ENCODE peak calls at places on chromosomes 4 and X, in nine cellular contexts. H is NCI-H1105; F is epithelial cell of prostate; G is activated CD4-positive, alpha-beta T cell treated with anti-CD3 and anti-CD28 coated beads for 36 hours; T is EL; A is activated CD8-positive, alpha-beta memory T cell treated with anti-CD3 and anti-CD28 coated beads, Interleukin-2, amount 10 ng/mL, durations not matched to agents 7 days and 5 days; V is stimulated activated CD8-positive, alpha-beta memory T cell treated with anti-CD3 and anti-CD28 coated beads, Interleukin-4, amount 100 ng/mL, for 24 hours; U is stimulated activated CD4-positive, alpha-beta T cell treated with anti-CD3 and anti-CD28 coated beads, Interleukin-2, amount 100 ng/mL, for 48 hours; E is caudate nucleus. B is an unnamed sample.

GRCh38 chrX:33194876-33195433 is 16.4 kb downstream of the DMD start:
- DNase-seq in T (no peak), F (no peak), U (no peak), V (no peak), A (no peak), E (no peak), G (no peak), H (no peak), B (no peak)

GRCh38 chr4:186190456-186191265 is 706 bp upstream of the CYP4V2 start:
- DNase-seq in F (no peak), U (peak; percentile 38), T (peak; percentile 50), A (peak; percentile 62), V (peak; percentile 31), H (peak; percentile 13), E (no peak), G (peak; percentile 62), B (no peak)

GRCh38 chrX:110156167-110156754 is 153.3 kb downstream of the TMEM164 start:
- DNase-seq in F (no peak), A (no peak), T (no peak), U (no peak), G (no peak), H (no peak), E (no peak), V (no peak), B (no peak)

GRCh38 chrX:114675365-114675764 is 91.5 kb downstream of the HTR2C start:
- DNase-seq in T (peak; percentile 32), U (no peak), H (no peak), A (no peak), E (no peak), F (no peak), G (no peak), V (no peak), B (no peak)

GRCh38 chr4:169229571-169230028 is 41.2 kb downstream of the SH3RF1 start:
- DNase-seq in U (no peak), F (peak; percentile 61), E (no peak), H (no peak), A (no peak), V (no peak), G (no peak), T (peak; percentile 92), B (no peak)

GRCh38 chr4:42262701-42263490 is 110.4 kb upstream of the BEND4 start:
- DNase-seq in T (no peak), U (no peak), G (no peak), E (no peak), A (no peak), V (no peak), F (no peak), H (no peak), B (no peak)

GRCh38 chr4:80070880-80071620 is 2.0 kb downstream of the ANTXR2 start:
- DNase-seq in T (no peak), H (no peak), G (no peak), E (no peak), A (no peak), V (no peak), U (no peak), F (no peak), B (no peak)

GRCh38 chrX:129961180-129962083 is 21.0 kb upstream of the BCORL1 start:
- DNase-seq in A (peak; percentile 88), H (peak; percentile 41), G (peak; percentile 85), U (peak; percentile 58), T (peak; percentile 48), V (peak; percentile 52), E (no peak), F (no peak), B (peak; percentile 12)

GRCh38 chrX:151701531-151701930 is 6.3 kb downstream of the PRRG3 start:
- DNase-seq in V (no peak), G (no peak), E (no peak), T (no peak), U (no peak), H (no peak), A (no peak), F (no peak), B (no peak)

GRCh38 chr4:907691-908437 is 24.3 kb downstream of the GAK start:
- DNase-seq in G (no peak), H (no peak), U (no peak), V (no peak), F (no peak), E (no peak), A (no peak), T (peak; percentile 10), B (no peak)

GRCh38 chr4:122346036-122346435 is 32.8 kb upstream of the ADAD1 start:
- DNase-seq in H (no peak), E (no peak), F (no peak), G (no peak), U (no peak), A (no peak), T (peak; percentile 7), V (no peak), B (no peak)

GRCh38 chr4:23878235-23878861 is 11.5 kb downstream of the PPARGC1A start:
- DNase-seq in H (no peak), T (no peak), G (no peak), F (no peak), U (no peak), E (no peak), V (no peak), A (no peak), B (no peak)

GRCh38 chrX:19625612-19626011 is 110.3 kb upstream of the MAP3K15 start:
- DNase-seq in T (no peak), G (peak; percentile 59), U (peak; percentile 25), V (peak; percentile 26), H (no peak), F (no peak), E (no peak), A (peak; percentile 79), B (no peak)

GRCh38 chr4:94814237-94814636 is 56.5 kb downstream of the BMPR1B start:
- DNase-seq in U (no peak), F (peak; percentile 16), H (no peak), T (no peak), V (no peak), A (no peak), E (no peak), G (no peak), B (no peak)

GRCh38 chr4:163071308-163071707 is 95.4 kb downstream of the NAF1 start:
- DNase-seq in A (no peak), E (no peak), G (no peak), F (no peak), H (no peak), V (no peak), T (peak; percentile 15), U (no peak), B (no peak)

GRCh38 chrX:18884916-18885315 is 99.0 kb downstream of the PHKA2 start:
- DNase-seq in T (no peak), F (no peak), V (no peak), A (no peak), H (no peak), U (no peak), G (no peak), E (no peak), B (no peak)

GRCh38 chrX:83508526-83509245 is 596 bp downstream of the POU3F4 start:
- DNase-seq in H (no peak), F (no peak), T (no peak), G (no peak), V (no peak), U (no peak), E (no peak), A (no peak), B (no peak)

GRCh38 chrX:13387656-13388421 is 68.0 kb upstream of the ATXN3L start:
- DNase-seq in E (no peak), V (no peak), U (no peak), H (no peak), A (peak; percentile 42), G (peak; percentile 14), F (no peak), T (peak; percentile 16), B (no peak)

GRCh38 chr4:65865489-65865888 is 195.2 kb upstream of the EPHA5 start:
- DNase-seq in T (peak; percentile 1), G (no peak), F (no peak), U (no peak), H (no peak), E (no peak), A (no peak), V (no peak), B (no peak)

GRCh38 chr4:4990857-4991540 is 28.3 kb downstream of the CYTL1 start:
- DNase-seq in T (peak; percentile 98), U (no peak), G (no peak), H (no peak), F (no peak), E (no peak), V (no peak), A (no peak), B (no peak)

GRCh38 chr4:74365761-74366160 is 816 bp downstream of the EREG start:
- DNase-seq in G (no peak), T (peak; percentile 12), H (peak; percentile 82), U (no peak), A (no peak), E (no peak), F (no peak), V (no peak), B (no peak)

GRCh38 chrX:45860450-45860849 is 659.8 kb upstream of the DIPK2B start:
- DNase-seq in T (no peak), G (peak; percentile 14), F (no peak), V (no peak), E (no peak), U (no peak), H (no peak), A (no peak), B (no peak)

GRCh38 chrX:54540289-54540688 is 10.3 kb downstream of the GNL3L start:
- DNase-seq in V (no peak), U (no peak), E (no peak), G (no peak), H (no peak), T (peak; percentile 74), F (no peak), A (no peak), B (no peak)

GRCh38 chr4:2354127-2354526 is 64.3 kb downstream of the ZFYVE28 start:
- DNase-seq in T (no peak), V (no peak), E (no peak), F (no peak), A (no peak), H (no peak), U (no peak), G (peak; percentile 31), B (no peak)

GRCh38 chrX:3815896-3816664 is 102.6 kb upstream of the PRKX start:
- DNase-seq in V (peak; percentile 30), A (peak; percentile 49), F (no peak), G (peak; percentile 54), H (peak; percentile 40), T (peak; percentile 41), U (peak; percentile 10), E (peak; percentile 0), B (no peak)

GRCh38 chr4:131288441-131288840 is 1860.7 kb upstream of the PCDH10 start:
- DNase-seq in A (no peak), E (no peak), H (no peak), V (no peak), G (no peak), T (no peak), U (no peak), F (no peak), B (no peak)

GRCh38 chrX:123175366-123176122 is 8.5 kb upstream of the GRIA3 start:
- DNase-seq in V (no peak), G (no peak), F (no peak), A (no peak), H (no peak), T (no peak), U (no peak), E (no peak), B (no peak)

GRCh38 chr4:24794111-24794860 is 1.1 kb upstream of the SOD3 start:
- DNase-seq in T (peak; percentile 79), V (no peak), G (no peak), E (no peak), F (no peak), U (no peak), H (no peak), A (no peak), B (no peak)

GRCh38 chr4:44086753-44087152 is 361.9 kb downstream of the KCTD8 start:
- DNase-seq in U (no peak), T (no peak), V (no peak), E (no peak), F (no peak), G (no peak), H (no peak), A (no peak), B (no peak)

GRCh38 chr4:6008766-6009385 is 9.4 kb downstream of the C4orf50 start:
- DNase-seq in A (no peak), F (no peak), E (no peak), U (no peak), H (no peak), G (no peak), T (no peak), V (no peak), B (no peak)

GRCh38 chrX:65587616-65588526 is 53.3 kb upstream of the LAS1L start:
- DNase-seq in T (peak; percentile 63), U (no peak), F (no peak), A (no peak), G (no peak), E (no peak), V (no peak), H (peak; percentile 7), B (no peak)